ENCODE peak calls at places on chromosomes 6 and 20, in four cellular contexts. Y is lower leg skin; U is activated naive CD4-positive, alpha-beta T cell; B is left ventricle myocardium inferior. K is an unnamed sample.
A peak's percentile ranks its signal among the peaks of the same experiment; 100 is the strongest.

GRCh38 chr6:153568601-153569000 is 437.5 kb upstream of the RGS17 start:
- DNase-seq in B (no peak), Y (no peak), U (no peak), K (peak; percentile 39)

GRCh38 chr6:167797871-167798265 is 28.8 kb upstream of the AFDN start:
- DNase-seq in B (no peak), U (no peak), Y (no peak), K (no peak)

GRCh38 chr20:20212675-20213096 is 155.2 kb upstream of the INSM1 start:
- DNase-seq in B (peak; percentile 48), U (no peak), Y (no peak), K (no peak)

GRCh38 chr6:132131777-132132176 is 180.6 kb upstream of the CCN2 start:
- DNase-seq in U (no peak), B (peak; percentile 21), Y (peak; percentile 45), K (peak; percentile 99)

GRCh38 chr20:57983082-57983481 is 245.4 kb downstream of the ANKRD60 start:
- DNase-seq in B (no peak), U (no peak), Y (no peak), K (no peak)

GRCh38 chr6:83574783-83575182 is 62.4 kb downstream of the PRSS35 start:
- DNase-seq in Y (no peak), B (no peak), U (no peak), K (no peak)

GRCh38 chr20:50831605-50832004 is 36.7 kb downstream of the BCAS4 start:
- DNase-seq in Y (no peak), U (no peak), B (no peak), K (no peak)

GRCh38 chr6:166588691-166589333 is 2.3 kb upstream of the RAMACL start:
- DNase-seq in U (no peak), B (no peak), Y (no peak), K (peak; percentile 85)

GRCh38 chr20:14207591-14207990 is 129.8 kb downstream of the FLRT3 start:
- DNase-seq in B (no peak), Y (no peak), U (no peak), K (no peak)

GRCh38 chr6:25070547-25071366 is 135.0 kb upstream of the RIPOR2 start:
- DNase-seq in B (peak; percentile 58), Y (peak; percentile 85), U (peak; percentile 63), K (peak; percentile 83)

GRCh38 chr20:51175724-51176123 is 152.8 kb upstream of the KCNG1 start:
- DNase-seq in U (no peak), Y (no peak), B (no peak), K (no peak)

GRCh38 chr6:162488444-162488843 is 239.1 kb downstream of the PRKN start:
- DNase-seq in U (no peak), B (no peak), Y (no peak), K (no peak)

GRCh38 chr20:41275181-41275793 is 42.2 kb downstream of the ZHX3 start:
- DNase-seq in B (no peak), U (no peak), Y (no peak), K (peak; percentile 79)

GRCh38 chr20:58447733-58448391 is 58.8 kb downstream of the VAPB start:
- DNase-seq in U (peak; percentile 37), B (no peak), Y (no peak), K (peak; percentile 66)

GRCh38 chr20:47111576-47111975 is 216.9 kb downstream of the EYA2 start:
- DNase-seq in U (no peak), B (no peak), Y (no peak), K (peak; percentile 22)

GRCh38 chr6:53066059-53066406 is 829 bp downstream of the FBXO9 start:
- DNase-seq in U (peak; percentile 4), B (peak; percentile 34), Y (peak; percentile 31), K (peak; percentile 45)

GRCh38 chr6:136226027-136226673 is 24.0 kb downstream of the MTFR2 start:
- DNase-seq in Y (peak; percentile 36), U (peak; percentile 32), B (peak; percentile 27), K (peak; percentile 66)

GRCh38 chr6:25392372-25392771 is 113.2 kb downstream of the CARMIL1 start:
- DNase-seq in Y (no peak), B (no peak), U (no peak), K (peak; percentile 25)

GRCh38 chr6:149170564-149171452 is 146.7 kb upstream of the TAB2 start:
- DNase-seq in Y (no peak), B (peak; percentile 21), U (no peak), K (peak; percentile 18)

GRCh38 chr20:34079818-34080217 is 32.2 kb downstream of the EIF2S2 start:
- DNase-seq in U (no peak), B (no peak), Y (no peak), K (no peak)

GRCh38 chr6:52403627-52404026 is 16.5 kb upstream of the EFHC1 start:
- DNase-seq in Y (peak; percentile 74), U (no peak), B (peak; percentile 36), K (no peak)

GRCh38 chr6:816510-817084 is 123.7 kb upstream of the EXOC2 start:
- DNase-seq in U (no peak), Y (no peak), B (no peak), K (no peak)

GRCh38 chr6:169789146-169789943 is 37.9 kb downstream of the ERMARD start:
- DNase-seq in B (no peak), Y (no peak), U (no peak), K (no peak)

GRCh38 chr6:128768187-128768586 is 114.8 kb upstream of the LAMA2 start:
- DNase-seq in U (no peak), B (no peak), Y (no peak), K (no peak)

GRCh38 chr6:15905488-15906392 is 223.1 kb upstream of the MYLIP start:
- DNase-seq in Y (no peak), U (no peak), B (no peak), K (no peak)

GRCh38 chr6:154139894-154140293 is 100.9 kb downstream of the OPRM1 start:
- DNase-seq in U (no peak), B (no peak), Y (no peak), K (no peak)

GRCh38 chr20:44223721-44224120 is 13.2 kb upstream of the OSER1 start:
- DNase-seq in Y (no peak), B (no peak), U (no peak), K (no peak)

GRCh38 chr6:141700836-141701235 is 431.9 kb upstream of the GJE1 start:
- DNase-seq in U (no peak), Y (no peak), B (no peak), K (peak; percentile 46)

GRCh38 chr6:106163966-106164877 is 78.1 kb downstream of the PRDM1 start:
- DNase-seq in U (no peak), Y (peak; percentile 53), B (no peak), K (peak; percentile 87)

GRCh38 chr20:57698867-57699275 is 10.9 kb downstream of the PMEPA1 start:
- DNase-seq in Y (no peak), B (no peak), U (no peak), K (peak; percentile 40)

K was measured in EH.